ENCODE peak calls at places on chromosome 22, in five cellular contexts. L, N, M, B and H are unnamed samples.

GRCh38 chr22:49796596-49797270 is 30.9 kb downstream of the BRD1 start:
- DNase-seq in L (no peak), N (no peak), M (no peak), B (no peak), H (no peak)

GRCh38 chr22:36413022-36413770 is 25.4 kb upstream of the MYH9 start:
- DNase-seq in L (peak; percentile 34), N (peak; percentile 49), M (peak; percentile 53), B (no peak), H (no peak)

GRCh38 chr22:48443680-48444079 is 1384.0 kb downstream of the BRD1 start:
- DNase-seq in L (no peak), N (no peak), M (no peak), B (no peak), H (no peak)

GRCh38 chr22:37740455-37741311 is 43.8 kb downstream of the TRIOBP start:
- DNase-seq in L (no peak), N (no peak), M (no peak), B (no peak), H (no peak)

GRCh38 chr22:40449676-40450035 is 79.3 kb downstream of the SGSM3 start:
- DNase-seq in L (peak; percentile 79), N (no peak), M (no peak), B (no peak), H (no peak)

GRCh38 chr22:37971475-37972434 is 12.6 kb downstream of the SOX10 start:
- DNase-seq in L (no peak), N (no peak), M (no peak), B (no peak), H (no peak)

GRCh38 chr22:37999640-38000272 is 15.4 kb upstream of the SOX10 start:
- DNase-seq in L (peak; percentile 53), N (peak; percentile 32), M (no peak), B (no peak), H (no peak)

GRCh38 chr22:46769191-46769675 is 6.8 kb downstream of the TBC1D22A start:
- DNase-seq in L (no peak), N (peak; percentile 41), M (no peak), B (no peak), H (peak; percentile 64)

GRCh38 chr22:21832291-21833290 is 34.9 kb downstream of the MAPK1 start:
- DNase-seq in L (no peak), N (no peak), M (no peak), B (no peak), H (no peak)

GRCh38 chr22:46293591-46294260 is 2.9 kb upstream of the GTSE1 start:
- DNase-seq in L (peak; percentile 56), N (peak; percentile 69), M (no peak), B (no peak), H (peak; percentile 61)

GRCh38 chr22:49305966-49306631 is 521.6 kb downstream of the BRD1 start:
- DNase-seq in L (no peak), N (no peak), M (no peak), B (no peak), H (no peak)

GRCh38 chr22:36253523-36254490 is 874 bp downstream of the APOL1 start:
- DNase-seq in L (peak; percentile 47), N (no peak), M (no peak), B (no peak), H (no peak)

GRCh38 chr22:40218152-40218551 is 40.4 kb downstream of the TNRC6B start:
- DNase-seq in L (no peak), N (no peak), M (no peak), B (no peak), H (no peak)

GRCh38 chr22:44825310-44826150 is 73.2 kb downstream of the ARHGAP8 start:
- DNase-seq in L (no peak), N (no peak), M (no peak), B (no peak), H (no peak)

GRCh38 chr22:44824271-44824670 is 71.9 kb downstream of the ARHGAP8 start:
- DNase-seq in L (no peak), N (no peak), M (no peak), B (no peak), H (no peak)

GRCh38 chr22:44831885-44832284 is 79.5 kb downstream of the ARHGAP8 start:
- DNase-seq in L (no peak), N (no peak), M (no peak), B (no peak), H (no peak)

GRCh38 chr22:44827666-44828065 is 75.3 kb downstream of the ARHGAP8 start:
- DNase-seq in L (no peak), N (no peak), M (no peak), B (no peak), H (no peak)

DNA sequence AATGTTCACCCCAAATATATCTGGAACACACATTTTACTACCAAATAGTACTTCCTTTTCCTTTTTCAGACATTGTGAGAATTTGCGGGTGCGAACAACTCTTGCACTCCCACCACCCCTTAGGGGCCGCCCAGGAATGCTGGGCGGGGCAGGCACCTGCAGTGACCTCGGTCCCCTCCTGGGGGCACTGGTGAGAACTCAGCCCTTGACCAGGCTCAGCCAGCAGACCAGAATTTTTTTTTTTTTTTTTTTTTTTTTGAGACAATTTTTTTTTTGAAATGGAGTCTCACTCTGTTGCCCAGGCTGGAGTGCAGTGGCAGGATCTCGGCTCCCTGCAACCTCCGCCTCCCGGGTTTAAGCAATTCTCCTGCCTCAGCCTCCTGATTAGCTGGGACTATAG is 75.8 kb downstream of the ARHGAP8 start:
- DNase-seq in L (no peak), N (no peak), M (no peak), B (peak; percentile 66), H (no peak)
- TF ChIP-seq CTCF in L (peak; percentile 29), N (no peak), M (peak; percentile 36), B (peak; percentile 48), H (peak; percentile 36)

DNA sequence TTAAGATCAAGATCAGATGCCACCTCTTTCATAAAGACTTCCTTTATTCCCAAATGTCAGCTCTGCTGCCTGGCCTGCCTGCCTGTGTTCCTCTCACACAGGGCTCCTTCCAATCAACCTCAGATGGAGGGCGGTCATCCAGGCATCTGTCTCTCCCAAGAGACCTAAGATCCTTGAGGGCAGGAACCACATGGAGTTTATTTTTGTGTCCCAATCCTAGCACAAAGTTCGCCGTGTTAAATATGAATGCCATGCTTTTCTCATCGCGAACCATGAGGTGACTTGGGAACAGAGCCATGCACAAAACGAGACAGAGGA is 72.7 kb upstream of the ARFGAP3 start:
- DNase-seq in L (no peak), N (no peak), M (no peak), B (no peak), H (no peak)
- H3K4me1 ChIP-seq in L (peaks cover 32% of the 10 kb centered on the region), N (peaks cover 92% of the 10 kb centered on the region), M (peaks cover 86% of the 10 kb centered on the region), B (peaks cover 36% of the 10 kb centered on the region), H (peaks cover 99% of the 10 kb centered on the region)

GRCh38 chr22:19988965-19989724 is 27.5 kb downstream of the ARVCF start:
- DNase-seq in L (no peak), N (no peak), M (no peak), B (no peak), H (no peak)

GRCh38 chr22:19988331-19988808 is 28.3 kb downstream of the ARVCF start:
- DNase-seq in L (no peak), N (no peak), M (no peak), B (no peak), H (no peak)

GRCh38 chr22:19986011-19986409 is 30.6 kb downstream of the ARVCF start:
- DNase-seq in L (no peak), N (no peak), M (no peak), B (no peak), H (no peak)

GRCh38 chr22:19986410-19987341 is 29.9 kb downstream of the ARVCF start:
- DNase-seq in L (peak; percentile 56), N (peak; percentile 76), M (peak; percentile 42), B (peak; percentile 80), H (peak; percentile 80)

GRCh38 chr22:19987394-19988306 is 29.0 kb downstream of the ARVCF start:
- DNase-seq in L (no peak), N (no peak), M (no peak), B (no peak), H (no peak)
- H3K4me3 ChIP-seq in L (no peak overlapping the region), N (no peak overlapping the region), M (no peak overlapping the region), B (no peak overlapping the region), H (peak overlapping the region; percentile 94)

GRCh38 chr22:18984564-18984963 is 48.5 kb upstream of the PRODH start:
- DNase-seq in L (no peak), N (no peak), M (no peak), B (no peak), H (no peak)

GRCh38 chr22:18990355-18991137 is 54.5 kb upstream of the PRODH start:
- DNase-seq in L (no peak), N (no peak), M (no peak), B (no peak), H (no peak)

GRCh38 chr22:18985761-18986160 is 49.7 kb upstream of the PRODH start:
- DNase-seq in L (no peak), N (no peak), M (no peak), B (no peak), H (no peak)

GRCh38 chr22:18988958-18989357 is 52.9 kb upstream of the PRODH start:
- DNase-seq in L (no peak), N (no peak), M (no peak), B (no peak), H (no peak)

DNA sequence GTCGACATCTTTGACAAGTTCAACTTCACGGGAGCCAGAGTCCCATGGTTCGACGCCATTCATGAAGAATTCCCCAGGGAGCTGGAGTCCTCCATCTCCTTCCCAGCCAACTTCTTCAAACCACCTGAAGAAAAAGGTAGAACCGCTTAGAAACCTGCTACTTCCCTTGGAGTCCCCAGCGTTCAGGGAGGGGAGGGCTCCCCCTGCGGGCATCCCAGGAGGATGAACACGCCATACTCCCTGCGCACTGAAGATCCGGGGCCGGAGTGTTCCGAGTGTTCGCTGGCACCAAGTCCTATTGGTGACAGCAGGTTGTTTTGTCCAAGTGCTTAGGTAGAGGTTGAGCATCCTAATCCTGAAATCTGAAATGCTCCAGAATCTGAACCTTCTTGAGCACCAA is 51.7 kb upstream of the PRODH start:
- DNase-seq in L (peak; percentile 6), N (peak; percentile 65), M (peak; percentile 32), B (peak; percentile 76), H (no peak)
- TF ChIP-seq CTCF in L (peak; percentile 47), N (peak; percentile 26), M (peak; percentile 78), B (peak; percentile 40), H (peak; percentile 26)

GRCh38 chr22:31295831-31296230 is 3.5 kb upstream of the PIK3IP1 start:
- DNase-seq in L (peak; percentile 9), N (no peak), M (no peak), B (no peak), H (no peak)
- H3K4me1 ChIP-seq in L (peaks cover 5% of the 10 kb centered on the region), N (peaks cover 18% of the 10 kb centered on the region), M (peaks cover 26% of the 10 kb centered on the region), B (peaks cover 12% of the 10 kb centered on the region), H (peaks cover 57% of the 10 kb centered on the region)

GRCh38 chr22:25109878-25110595 is 89.6 kb upstream of the CRYBB3 start:
- DNase-seq in L (no peak), N (peak; percentile 51), M (peak; percentile 93), B (peak; percentile 30), H (no peak)
- H3K4me3 ChIP-seq in L (no peak overlapping the region), N (no peak overlapping the region), M (peak overlapping the region; percentile 84), B (peak overlapping the region; percentile 62), H (no peak overlapping the region)

DNA sequence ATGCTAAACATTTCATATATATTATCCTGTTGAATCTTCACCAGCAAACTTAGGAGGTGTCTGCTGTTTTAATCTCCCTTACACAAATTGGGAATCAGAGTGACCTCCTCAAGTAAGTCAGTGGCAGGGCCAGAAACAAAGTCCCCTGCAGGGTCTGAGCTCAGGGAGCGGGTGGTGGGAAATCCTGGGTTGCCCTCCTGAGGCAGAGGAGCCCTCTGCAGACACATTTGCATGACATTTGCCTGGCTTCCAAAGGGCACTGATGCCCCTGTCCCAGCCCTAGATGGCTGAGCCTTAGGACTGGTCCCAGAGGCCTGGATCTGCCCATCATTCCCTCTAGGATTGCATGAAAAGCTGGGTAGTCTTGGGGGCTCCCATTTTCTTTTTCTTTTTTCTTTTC is 2.1 kb upstream of the INPP5J start:
- DNase-seq in L (no peak), N (no peak), M (no peak), B (no peak), H (no peak)
- TF ChIP-seq CTCF in L (no peak), N (no peak), M (no peak), B (no peak), H (no peak)